ENCODE peak calls at places on chromosome 15, in four cellular contexts. One of them, this sample, is unnamed.
A peak's percentile ranks its signal among the peaks of the same experiment; 100 is the strongest.

GRCh38 chr15:52480990-52481389 is 47.7 kb downstream of the MYO5A start:
- DNase-seq in esophagus muscularis mucosa: no peak
- DNase-seq in neuronal stem cell: no peak
- DNase-seq in stimulated activated CD4-positive, alpha-beta T cell treated with anti-CD3 and anti-CD28 coated beads, Interleukin-15, amount 100 ng/mL, for 1 hour: no peak
- DNase-seq in this sample: no peak

GRCh38 chr15:52233405-52233804 is 42.2 kb upstream of the GNB5 start:
- DNase-seq in esophagus muscularis mucosa: no peak
- DNase-seq in neuronal stem cell: no peak
- DNase-seq in stimulated activated CD4-positive, alpha-beta T cell treated with anti-CD3 and anti-CD28 coated beads, Interleukin-15, amount 100 ng/mL, for 1 hour: no peak
- DNase-seq in this sample: no peak

GRCh38 chr15:29622637-29623036 is 199.6 kb downstream of the TJP1 start:
- DNase-seq in esophagus muscularis mucosa: no peak
- DNase-seq in neuronal stem cell: no peak
- DNase-seq in stimulated activated CD4-positive, alpha-beta T cell treated with anti-CD3 and anti-CD28 coated beads, Interleukin-15, amount 100 ng/mL, for 1 hour: no peak
- DNase-seq in this sample: no peak

GRCh38 chr15:39213385-39213840 is 367.5 kb upstream of the THBS1 start:
- DNase-seq in neuronal stem cell: peak; percentile 88
- DNase-seq in stimulated activated CD4-positive, alpha-beta T cell treated with anti-CD3 and anti-CD28 coated beads, Interleukin-15, amount 100 ng/mL, for 1 hour: no peak
- DNase-seq in esophagus muscularis mucosa: no peak
- DNase-seq in this sample: peak; percentile 98

GRCh38 chr15:56927816-56928215 is 9.4 kb downstream of the TCF12 start:
- DNase-seq in neuronal stem cell: peak; percentile 70
- DNase-seq in esophagus muscularis mucosa: no peak
- DNase-seq in stimulated activated CD4-positive, alpha-beta T cell treated with anti-CD3 and anti-CD28 coated beads, Interleukin-15, amount 100 ng/mL, for 1 hour: no peak
- DNase-seq in this sample: no peak

GRCh38 chr15:57527382-57528091 is 64.2 kb upstream of the MYZAP start:
- DNase-seq in neuronal stem cell: peak; percentile 71
- DNase-seq in stimulated activated CD4-positive, alpha-beta T cell treated with anti-CD3 and anti-CD28 coated beads, Interleukin-15, amount 100 ng/mL, for 1 hour: no peak
- DNase-seq in esophagus muscularis mucosa: no peak
- DNase-seq in this sample: peak; percentile 90

GRCh38 chr15:61186905-61187865 is 41.9 kb downstream of the RORA start:
- DNase-seq in neuronal stem cell: no peak
- DNase-seq in stimulated activated CD4-positive, alpha-beta T cell treated with anti-CD3 and anti-CD28 coated beads, Interleukin-15, amount 100 ng/mL, for 1 hour: no peak
- DNase-seq in esophagus muscularis mucosa: no peak
- DNase-seq in this sample: no peak

GRCh38 chr15:67808821-67809220 is 16.5 kb upstream of the SKOR1 start:
- DNase-seq in neuronal stem cell: no peak
- DNase-seq in stimulated activated CD4-positive, alpha-beta T cell treated with anti-CD3 and anti-CD28 coated beads, Interleukin-15, amount 100 ng/mL, for 1 hour: no peak
- DNase-seq in esophagus muscularis mucosa: no peak
- DNase-seq in this sample: no peak

This sample was measured in astrocyte of the spinal cord.